ENCODE peak calls at places on chromosomes 1 and 21, in eight cellular contexts. One of them, this sample, is unnamed.

GRCh38 chr1:214660900-214661299 is 57.9 kb downstream of the CENPF start:
- DNase-seq in A549: peak
- DNase-seq in right lobe of liver: no peak
- DNase-seq in uterus: no peak
- DNase-seq in K562: no peak
- DNase-seq in heart left ventricle: peak
- DNase-seq in esophagus muscularis mucosa: no peak
- DNase-seq in ovary: peak
- DNase-seq in this sample: no peak

GRCh38 chr1:10250663-10251062 is 40.3 kb downstream of the KIF1B start:
- DNase-seq in A549: no peak
- DNase-seq in right lobe of liver: peak
- DNase-seq in uterus: no peak
- DNase-seq in K562: no peak
- DNase-seq in heart left ventricle: no peak
- DNase-seq in esophagus muscularis mucosa: no peak
- DNase-seq in ovary: no peak
- DNase-seq in this sample: no peak

GRCh38 chr1:46638921-46639320 is 22.3 kb upstream of the MOB3C start:
- DNase-seq in A549: no peak
- DNase-seq in right lobe of liver: no peak
- DNase-seq in uterus: no peak
- DNase-seq in K562: no peak
- DNase-seq in heart left ventricle: no peak
- DNase-seq in esophagus muscularis mucosa: no peak
- DNase-seq in ovary: no peak
- DNase-seq in this sample: no peak

GRCh38 chr1:94321662-94322061 is 84.3 kb upstream of the ARHGAP29 start:
- DNase-seq in A549: peak
- DNase-seq in right lobe of liver: no peak
- DNase-seq in uterus: no peak
- DNase-seq in K562: no peak
- DNase-seq in heart left ventricle: no peak
- DNase-seq in esophagus muscularis mucosa: no peak
- DNase-seq in ovary: no peak
- DNase-seq in this sample: no peak

GRCh38 chr1:56586502-56586901 is 7.1 kb upstream of the PLPP3 start:
- DNase-seq in A549: no peak
- DNase-seq in right lobe of liver: no peak
- DNase-seq in uterus: no peak
- DNase-seq in K562: no peak
- DNase-seq in heart left ventricle: no peak
- DNase-seq in esophagus muscularis mucosa: no peak
- DNase-seq in ovary: no peak
- DNase-seq in this sample: no peak

GRCh38 chr1:119554188-119554587 is 47.2 kb downstream of the HSD3B1 start:
- DNase-seq in A549: no peak
- DNase-seq in right lobe of liver: peak
- DNase-seq in uterus: no peak
- DNase-seq in K562: no peak
- DNase-seq in heart left ventricle: no peak
- DNase-seq in esophagus muscularis mucosa: no peak
- DNase-seq in ovary: peak
- DNase-seq in this sample: no peak

GRCh38 chr1:33500547-33500946 is 28.1 kb downstream of the ZSCAN20 start:
- DNase-seq in A549: no peak
- DNase-seq in right lobe of liver: no peak
- DNase-seq in uterus: no peak
- DNase-seq in K562: no peak
- DNase-seq in heart left ventricle: no peak
- DNase-seq in esophagus muscularis mucosa: no peak
- DNase-seq in ovary: no peak
- DNase-seq in this sample: no peak

GRCh38 chr1:235063068-235063765 is 65.4 kb downstream of the TOMM20 start:
- DNase-seq in A549: no peak
- DNase-seq in right lobe of liver: no peak
- DNase-seq in uterus: no peak
- DNase-seq in K562: no peak
- DNase-seq in heart left ventricle: no peak
- DNase-seq in esophagus muscularis mucosa: no peak
- DNase-seq in ovary: no peak
- DNase-seq in this sample: no peak

GRCh38 chr1:9472386-9473031 is 66.8 kb upstream of the SLC25A33 start:
- DNase-seq in A549: no peak
- DNase-seq in right lobe of liver: no peak
- DNase-seq in uterus: no peak
- DNase-seq in K562: no peak
- DNase-seq in heart left ventricle: no peak
- DNase-seq in esophagus muscularis mucosa: no peak
- DNase-seq in ovary: no peak
- DNase-seq in this sample: no peak

GRCh38 chr1:53183277-53183990 is 13.2 kb upstream of the CPT2 start:
- DNase-seq in A549: no peak
- DNase-seq in right lobe of liver: peak
- DNase-seq in uterus: peak
- DNase-seq in K562: peak
- DNase-seq in heart left ventricle: peak
- DNase-seq in esophagus muscularis mucosa: no peak
- DNase-seq in ovary: peak
- DNase-seq in this sample: no peak

GRCh38 chr1:153728305-153729066 is 636 bp downstream of the INTS3 start:
- DNase-seq in A549: peak
- DNase-seq in right lobe of liver: peak
- DNase-seq in uterus: peak
- DNase-seq in K562: peak
- DNase-seq in heart left ventricle: peak
- DNase-seq in esophagus muscularis mucosa: no peak
- DNase-seq in ovary: peak
- DNase-seq in this sample: no peak

GRCh38 chr1:76807543-76808260 is 59.6 kb upstream of the ST6GALNAC5 start:
- DNase-seq in A549: no peak
- DNase-seq in right lobe of liver: no peak
- DNase-seq in uterus: no peak
- DNase-seq in K562: no peak
- DNase-seq in heart left ventricle: no peak
- DNase-seq in esophagus muscularis mucosa: no peak
- DNase-seq in ovary: no peak
- DNase-seq in this sample: no peak

GRCh38 chr1:55209247-55209646 is 5.9 kb downstream of the USP24 start:
- DNase-seq in A549: no peak
- DNase-seq in right lobe of liver: no peak
- DNase-seq in uterus: no peak
- DNase-seq in K562: no peak
- DNase-seq in heart left ventricle: no peak
- DNase-seq in esophagus muscularis mucosa: no peak
- DNase-seq in ovary: no peak
- DNase-seq in this sample: no peak

GRCh38 chr1:12232221-12232620 is 2.4 kb downstream of the VPS13D start:
- DNase-seq in A549: no peak
- DNase-seq in right lobe of liver: peak
- DNase-seq in uterus: no peak
- DNase-seq in K562: no peak
- DNase-seq in heart left ventricle: peak
- DNase-seq in esophagus muscularis mucosa: no peak
- DNase-seq in ovary: no peak
- DNase-seq in this sample: no peak

GRCh38 chr1:41925712-41926111 is 7.0 kb upstream of the HIVEP3 start:
- DNase-seq in A549: peak
- DNase-seq in right lobe of liver: no peak
- DNase-seq in uterus: no peak
- DNase-seq in K562: no peak
- DNase-seq in heart left ventricle: no peak
- DNase-seq in esophagus muscularis mucosa: no peak
- DNase-seq in ovary: no peak
- DNase-seq in this sample: no peak

GRCh38 chr1:162265983-162266382 is 110.7 kb downstream of the SPATA46 start:
- DNase-seq in A549: no peak
- DNase-seq in right lobe of liver: no peak
- DNase-seq in uterus: no peak
- DNase-seq in K562: no peak
- DNase-seq in heart left ventricle: no peak
- DNase-seq in esophagus muscularis mucosa: no peak
- DNase-seq in ovary: no peak
- DNase-seq in this sample: no peak

GRCh38 chr1:16205891-16206546 is 6.4 kb downstream of the ARHGEF19 start:
- DNase-seq in A549: peak
- DNase-seq in right lobe of liver: peak
- DNase-seq in uterus: peak
- DNase-seq in K562: no peak
- DNase-seq in heart left ventricle: no peak
- DNase-seq in esophagus muscularis mucosa: no peak
- DNase-seq in ovary: no peak
- DNase-seq in this sample: no peak

GRCh38 chr1:16205333-16205671 is 7.2 kb downstream of the ARHGEF19 start:
- DNase-seq in A549: no peak
- DNase-seq in right lobe of liver: no peak
- DNase-seq in uterus: peak
- DNase-seq in K562: no peak
- DNase-seq in heart left ventricle: no peak
- DNase-seq in esophagus muscularis mucosa: no peak
- DNase-seq in ovary: no peak
- DNase-seq in this sample: no peak

GRCh38 chr1:16208270-16208987 is 4.0 kb downstream of the ARHGEF19 start:
- DNase-seq in A549: no peak
- DNase-seq in right lobe of liver: no peak
- DNase-seq in uterus: no peak
- DNase-seq in K562: peak
- DNase-seq in heart left ventricle: no peak
- DNase-seq in esophagus muscularis mucosa: no peak
- DNase-seq in ovary: no peak
- DNase-seq in this sample: no peak

GRCh38 chr1:16207318-16208269 is 4.9 kb downstream of the ARHGEF19 start:
- DNase-seq in A549: no peak
- DNase-seq in right lobe of liver: no peak
- DNase-seq in uterus: peak
- DNase-seq in K562: peak
- DNase-seq in heart left ventricle: no peak
- DNase-seq in esophagus muscularis mucosa: no peak
- DNase-seq in ovary: no peak
- DNase-seq in this sample: peak

DNA sequence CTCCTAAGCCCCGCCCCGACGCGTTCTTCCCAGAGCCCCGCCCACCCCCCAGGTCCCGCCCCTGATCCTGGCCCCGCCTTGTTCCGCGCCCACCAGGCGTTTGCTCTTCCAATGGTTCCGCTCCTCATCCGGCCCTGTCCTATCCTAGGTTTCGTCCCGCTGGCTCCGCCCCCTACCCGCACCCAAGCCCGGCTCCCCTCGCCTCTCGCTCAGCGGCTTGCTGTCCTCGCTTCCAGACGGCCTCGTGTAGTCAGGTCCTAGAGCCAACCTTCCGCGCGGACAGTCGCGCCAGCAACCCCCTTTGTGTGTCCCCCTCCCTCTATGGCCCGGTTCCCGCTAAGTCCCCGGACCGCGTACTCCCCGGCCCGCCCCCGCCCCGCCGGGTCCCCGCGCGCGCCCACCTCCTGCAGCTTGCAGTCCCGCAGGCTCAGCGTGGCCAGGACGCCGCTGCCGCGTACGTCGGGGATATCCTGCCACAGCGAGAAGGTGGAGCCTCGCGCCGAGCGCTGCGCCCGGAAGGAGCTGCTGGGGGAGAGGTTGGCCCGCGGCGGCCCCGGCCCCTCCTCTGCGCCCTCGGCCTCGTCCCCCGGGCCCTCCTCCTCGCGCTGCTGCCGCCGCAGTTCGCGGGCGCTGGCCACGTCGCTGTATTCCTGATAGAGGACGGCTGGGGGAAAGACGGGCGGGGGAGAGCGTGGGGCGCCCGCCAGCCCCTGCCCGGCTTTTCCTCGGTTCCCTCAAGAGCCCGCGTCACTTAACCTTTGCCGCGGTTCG is 5.7 kb downstream of the ARHGEF19 start:
- DNase-seq in A549: peak
- DNase-seq in right lobe of liver: peak
- DNase-seq in uterus: peak
- DNase-seq in K562: peak
- DNase-seq in heart left ventricle: peak
- DNase-seq in esophagus muscularis mucosa: peak
- DNase-seq in ovary: peak
- DNase-seq in this sample: peak
- TF ChIP-seq POLR2A in A549: peak
- TF ChIP-seq POLR2A in right lobe of liver: peak
- TF ChIP-seq POLR2A in uterus: peak
- TF ChIP-seq POLR2A in K562: peak
- TF ChIP-seq POLR2A in heart left ventricle: no peak
- TF ChIP-seq POLR2A in esophagus muscularis mucosa: peak
- TF ChIP-seq POLR2A in ovary: peak
- TF ChIP-seq POLR2A in this sample: peak

GRCh38 chr1:163321311-163322305 is at the start of gene NUF2:
- DNase-seq in A549: peak
- DNase-seq in right lobe of liver: peak
- DNase-seq in uterus: peak
- DNase-seq in K562: peak
- DNase-seq in heart left ventricle: peak
- DNase-seq in esophagus muscularis mucosa: peak
- DNase-seq in ovary: peak
- DNase-seq in this sample: peak
- TF ChIP-seq POLR2A in A549: peak
- TF ChIP-seq POLR2A in right lobe of liver: peak
- TF ChIP-seq POLR2A in uterus: peak
- TF ChIP-seq POLR2A in K562: peak
- TF ChIP-seq POLR2A in heart left ventricle: no peak
- TF ChIP-seq POLR2A in esophagus muscularis mucosa: no peak
- TF ChIP-seq POLR2A in ovary: peak
- TF ChIP-seq POLR2A in this sample: peak

DNA sequence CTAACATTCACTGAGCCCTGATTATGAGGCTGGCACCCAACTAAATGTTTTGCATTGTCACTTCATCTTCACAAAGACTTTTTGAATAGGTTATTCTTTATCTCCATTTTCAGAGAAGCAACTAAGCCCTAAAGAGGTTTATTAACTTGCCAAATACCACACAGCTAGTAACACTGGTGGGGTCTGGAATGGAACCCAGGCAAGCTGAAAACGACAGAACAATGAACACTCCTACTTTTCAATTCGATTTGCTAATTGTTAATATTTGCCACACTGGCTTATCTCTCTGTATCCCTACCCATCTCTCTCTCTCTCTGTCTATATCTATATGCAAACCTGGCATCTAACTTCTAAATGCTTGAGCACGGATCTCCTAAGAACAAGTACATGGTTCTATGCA is 40.6 kb downstream of the MRPL39 start:
- DNase-seq in A549: no peak
- DNase-seq in right lobe of liver: no peak
- DNase-seq in uterus: no peak
- DNase-seq in K562: no peak
- DNase-seq in heart left ventricle: no peak
- DNase-seq in esophagus muscularis mucosa: no peak
- DNase-seq in ovary: no peak
- DNase-seq in this sample: no peak
- TF ChIP-seq POLR2A in A549: no peak
- TF ChIP-seq POLR2A in right lobe of liver: no peak
- TF ChIP-seq POLR2A in uterus: no peak
- TF ChIP-seq POLR2A in K562: no peak
- TF ChIP-seq POLR2A in heart left ventricle: no peak
- TF ChIP-seq POLR2A in esophagus muscularis mucosa: no peak
- TF ChIP-seq POLR2A in ovary: no peak
- TF ChIP-seq POLR2A in this sample: no peak

DNA sequence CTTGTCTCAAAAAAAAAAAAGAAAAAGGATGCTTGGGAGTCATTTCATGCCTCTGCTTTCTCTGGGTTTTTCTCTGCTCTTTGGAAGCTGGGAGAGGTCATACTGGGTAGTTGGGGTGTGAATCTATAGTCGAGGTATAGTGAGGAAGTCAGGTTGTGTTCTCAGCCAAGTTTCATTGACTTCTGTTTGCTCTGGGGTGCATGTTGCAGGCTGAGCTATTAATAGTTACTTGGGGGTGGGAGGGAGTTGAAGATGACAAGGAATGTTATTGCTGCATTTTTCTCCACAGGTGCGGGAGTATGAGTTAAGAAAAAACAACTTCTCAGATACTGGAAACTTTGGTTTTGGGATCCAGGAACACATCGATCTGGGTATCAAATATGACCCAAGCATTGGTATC is 2.8 kb downstream of the RPL11 start:
- DNase-seq in A549: no peak
- DNase-seq in right lobe of liver: no peak
- DNase-seq in uterus: no peak
- DNase-seq in K562: no peak
- DNase-seq in heart left ventricle: no peak
- DNase-seq in esophagus muscularis mucosa: no peak
- DNase-seq in ovary: no peak
- DNase-seq in this sample: no peak
- TF ChIP-seq POLR2A in A549: no peak
- TF ChIP-seq POLR2A in right lobe of liver: no peak
- TF ChIP-seq POLR2A in uterus: no peak
- TF ChIP-seq POLR2A in K562: no peak
- TF ChIP-seq POLR2A in heart left ventricle: no peak
- TF ChIP-seq POLR2A in esophagus muscularis mucosa: no peak
- TF ChIP-seq POLR2A in ovary: no peak
- TF ChIP-seq POLR2A in this sample: no peak

This sample was measured in H54.